ENCODE peak calls at places on chromosomes 4 and X, in ten cellular contexts. V, R, T, A, Y, H, L, X, Z and E are unnamed samples.

GRCh38 chrX:143633530-143634372 is 2.1 kb downstream of the SLITRK4 start:
- DNase-seq in V (no peak), R (no peak), T (no peak), A (no peak), Y (peak; percentile 14), H (no peak), L (no peak), X (no peak), Z (peak; percentile 32), E (peak; percentile 44)

GRCh38 chrX:99301990-99302389 is 1108.1 kb downstream of the PCDH19 start:
- DNase-seq in V (no peak), R (no peak), T (no peak), A (peak; percentile 5), Y (no peak), H (no peak), L (peak; percentile 0), X (no peak), Z (no peak), E (no peak)

GRCh38 chrX:38804481-38805293 is 3.4 kb downstream of the MID1IP1 start:
- DNase-seq in V (no peak), R (no peak), T (no peak), A (no peak), Y (peak; percentile 18), H (peak; percentile 52), L (peak; percentile 25), X (no peak), Z (peak; percentile 34), E (peak; percentile 26)

GRCh38 chr4:159400782-159401712 is 298.2 kb downstream of the RAPGEF2 start:
- DNase-seq in V (no peak), R (no peak), T (no peak), A (peak; percentile 87), Y (no peak), H (no peak), L (peak; percentile 47), X (no peak), Z (no peak), E (no peak)

GRCh38 chrX:27336466-27337091 is 126.6 kb downstream of the PPP4R3C start:
- DNase-seq in V (no peak), R (peak; percentile 1), T (no peak), A (peak; percentile 4), Y (no peak), H (peak; percentile 16), L (peak; percentile 31), X (no peak), Z (peak; percentile 64), E (peak; percentile 64)

GRCh38 chr4:77881460-77882295 is 19.0 kb downstream of the MRPL1 start:
- DNase-seq in V (no peak), R (no peak), T (no peak), A (peak; percentile 71), Y (no peak), H (peak; percentile 14), L (peak; percentile 30), X (no peak), Z (no peak), E (no peak)

GRCh38 chrX:44012484-44013096 is 39.4 kb upstream of the NDP start:
- DNase-seq in V (peak; percentile 21), R (peak; percentile 73), T (no peak), A (peak; percentile 85), Y (no peak), H (peak; percentile 93), L (peak; percentile 61), X (no peak), Z (no peak), E (no peak)

GRCh38 chrX:12441376-12442128 is 303.3 kb downstream of the FRMPD4 start:
- DNase-seq in V (no peak), R (peak; percentile 3), T (no peak), A (peak; percentile 90), Y (no peak), H (peak; percentile 80), L (peak; percentile 85), X (no peak), Z (no peak), E (no peak)

GRCh38 chr4:123390846-123391456 is 5.6 kb upstream of the SPRY1 start:
- DNase-seq in V (no peak), R (no peak), T (no peak), A (peak; percentile 37), Y (no peak), H (no peak), L (peak; percentile 56), X (no peak), Z (no peak), E (no peak)

GRCh38 chrX:141668371-141668770 is 30.2 kb downstream of the SPANXD start:
- DNase-seq in V (no peak), R (no peak), T (no peak), A (no peak), Y (no peak), H (no peak), L (no peak), X (no peak), Z (no peak), E (no peak)

GRCh38 chr4:109005523-109005922 is 242.7 kb upstream of the ETNPPL start:
- DNase-seq in V (no peak), R (peak; percentile 36), T (no peak), A (peak; percentile 61), Y (no peak), H (peak; percentile 41), L (peak; percentile 42), X (no peak), Z (no peak), E (no peak)

GRCh38 chr4:150997141-150997540 is 17.9 kb downstream of the LRBA start:
- DNase-seq in V (no peak), R (no peak), T (no peak), A (no peak), Y (no peak), H (no peak), L (no peak), X (no peak), Z (no peak), E (no peak)

GRCh38 chrX:23389196-23389792 is 54.6 kb downstream of the PTCHD1 start:
- DNase-seq in V (no peak), R (no peak), T (no peak), A (no peak), Y (no peak), H (no peak), L (no peak), X (no peak), Z (no peak), E (no peak)

GRCh38 chrX:23386260-23386659 is 51.6 kb downstream of the PTCHD1 start:
- DNase-seq in V (no peak), R (no peak), T (no peak), A (no peak), Y (no peak), H (no peak), L (no peak), X (no peak), Z (no peak), E (no peak)

GRCh38 chrX:23385242-23385641 is 50.6 kb downstream of the PTCHD1 start:
- DNase-seq in V (no peak), R (no peak), T (no peak), A (no peak), Y (no peak), H (no peak), L (no peak), X (no peak), Z (no peak), E (no peak)

GRCh38 chrX:23386726-23387125 is 52.1 kb downstream of the PTCHD1 start:
- DNase-seq in V (no peak), R (no peak), T (no peak), A (no peak), Y (no peak), H (no peak), L (no peak), X (no peak), Z (no peak), E (no peak)

GRCh38 chrX:23387826-23388225 is 53.2 kb downstream of the PTCHD1 start:
- DNase-seq in V (no peak), R (no peak), T (no peak), A (no peak), Y (no peak), H (no peak), L (no peak), X (no peak), Z (no peak), E (no peak)
- TF ChIP-seq CTCF in V (no peak), R (no peak), T (no peak), A (no peak), Y (no peak), H (no peak), L (no peak), X (no peak), Z (no peak), E (no peak)

GRCh38 chrX:107374831-107375230 is 74.6 kb upstream of the FRMPD3 start:
- DNase-seq in V (no peak), R (no peak), T (no peak), A (no peak), Y (no peak), H (no peak), L (no peak), X (no peak), Z (no peak), E (no peak)

DNA sequence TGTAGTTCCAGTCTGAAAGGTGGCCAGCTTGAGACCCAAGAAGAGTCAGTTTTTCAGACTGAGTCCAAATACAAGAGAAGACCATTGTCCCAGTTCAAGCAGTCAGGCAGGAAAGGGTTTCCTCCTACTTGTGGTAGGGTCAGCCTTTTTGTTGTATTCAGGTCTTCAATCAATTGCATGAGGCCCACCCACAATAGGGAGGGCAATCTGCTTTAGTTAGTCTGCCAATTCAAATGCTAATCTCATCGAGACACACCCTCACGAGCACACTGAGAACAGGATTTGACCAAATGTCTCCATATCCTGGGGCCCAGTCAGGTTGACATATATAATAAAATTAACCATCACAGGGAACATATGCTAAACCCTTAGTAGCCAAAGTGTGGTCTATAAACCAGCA is 75.3 kb upstream of the FRMPD3 start:
- DNase-seq in V (no peak), R (no peak), T (no peak), A (no peak), Y (no peak), H (no peak), L (no peak), X (no peak), Z (no peak), E (no peak)
- TF ChIP-seq CTCF in V (no peak), R (no peak), T (no peak), A (no peak), Y (no peak), H (no peak), L (no peak), X (no peak), Z (no peak), E (no peak)

DNA sequence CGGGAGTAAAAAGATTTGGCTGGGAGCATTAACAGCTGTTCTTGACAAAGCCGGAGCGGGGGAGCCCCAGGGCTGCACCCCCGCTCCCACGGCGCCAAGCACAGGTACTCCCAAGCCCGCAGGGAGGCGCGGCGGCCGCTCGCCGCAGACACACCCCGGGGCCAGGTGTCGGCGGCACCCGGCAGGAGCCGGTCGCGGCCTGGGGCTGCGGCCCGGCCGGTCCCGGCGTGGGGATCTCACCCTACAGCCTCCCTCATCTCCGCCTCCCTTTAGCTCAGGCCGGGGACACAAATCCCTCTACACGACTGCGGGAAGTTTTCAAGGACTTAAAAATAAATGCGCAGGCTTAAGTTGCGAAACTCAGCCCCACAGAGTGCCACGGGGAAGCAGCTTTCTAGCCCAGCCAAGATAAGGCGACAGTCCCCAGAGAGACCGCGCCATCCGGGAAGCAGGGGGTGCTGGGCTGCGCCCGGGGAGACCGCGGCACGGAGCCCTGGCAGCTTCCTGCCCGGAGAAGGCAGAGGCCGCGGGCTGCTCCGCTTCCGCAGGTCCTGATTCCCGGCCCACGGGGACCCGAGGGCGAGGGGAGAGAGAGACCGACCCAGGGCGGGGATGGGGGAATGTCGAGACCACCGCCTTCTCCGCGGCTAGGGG is 473 bp downstream of the SH3RF1 start:
- DNase-seq in V (peak; percentile 31), R (peak; percentile 59), T (no peak), A (no peak), Y (peak; percentile 54), H (peak; percentile 71), L (peak; percentile 59), X (peak; percentile 70), Z (peak; percentile 65), E (peak; percentile 52)
- TF ChIP-seq CTCF in V (no peak), R (peak; percentile 29), T (peak; percentile 17), A (no peak), Y (peak; percentile 23), H (peak; percentile 28), L (no peak), X (peak; percentile 35), Z (no peak), E (no peak)

GRCh38 chrX:6708041-6708440 is 173.1 kb upstream of the VCX3A start:
- DNase-seq in V (no peak), R (no peak), T (no peak), A (no peak), Y (no peak), H (peak; percentile 0), L (no peak), X (no peak), Z (no peak), E (no peak)
- TF ChIP-seq CTCF in V (no peak), R (no peak), T (no peak), A (no peak), Y (no peak), H (no peak), L (no peak), X (no peak), Z (no peak), E (no peak)